ENCODE peak calls at places on chromosome 3, in eight cellular contexts. One of them, this sample, is unnamed.

GRCh38 chr3:117692416-117692995 is 982.9 kb downstream of the TUSC7 start:
- DNase-seq in AG10803: peak; percentile 56
- DNase-seq in NB4: no peak
- DNase-seq in HepG2: no peak
- DNase-seq in HFFc6: peak; percentile 53
- DNase-seq in astrocyte of the cerebellum: no peak
- DNase-seq in A549: no peak
- DNase-seq in heart right ventricle: no peak
- DNase-seq in this sample: no peak

GRCh38 chr3:21435871-21436270 is 315.1 kb downstream of the ZNF385D start:
- DNase-seq in AG10803: peak; percentile 94
- DNase-seq in NB4: no peak
- DNase-seq in HepG2: no peak
- DNase-seq in HFFc6: peak; percentile 94
- DNase-seq in astrocyte of the cerebellum: peak; percentile 99
- DNase-seq in A549: no peak
- DNase-seq in heart right ventricle: no peak
- DNase-seq in this sample: no peak

GRCh38 chr3:129432671-129433070 is 4.2 kb upstream of the EFCAB12 start:
- DNase-seq in AG10803: no peak
- DNase-seq in NB4: no peak
- DNase-seq in HepG2: no peak
- DNase-seq in HFFc6: no peak
- DNase-seq in astrocyte of the cerebellum: no peak
- DNase-seq in A549: no peak
- DNase-seq in heart right ventricle: no peak
- DNase-seq in this sample: no peak

GRCh38 chr3:15769256-15769915 is 28.4 kb downstream of the ANKRD28 start:
- DNase-seq in AG10803: no peak
- DNase-seq in NB4: peak; percentile 46
- DNase-seq in HepG2: no peak
- DNase-seq in HFFc6: no peak
- DNase-seq in astrocyte of the cerebellum: no peak
- DNase-seq in A549: no peak
- DNase-seq in heart right ventricle: no peak
- DNase-seq in this sample: no peak

GRCh38 chr3:68055238-68055637 is 400.8 kb upstream of the SUCLG2 start:
- DNase-seq in AG10803: no peak
- DNase-seq in NB4: no peak
- DNase-seq in HepG2: no peak
- DNase-seq in HFFc6: no peak
- DNase-seq in astrocyte of the cerebellum: no peak
- DNase-seq in A549: no peak
- DNase-seq in heart right ventricle: no peak
- DNase-seq in this sample: no peak

GRCh38 chr3:45868213-45868612 is 18.1 kb upstream of the CCR9 start:
- DNase-seq in AG10803: no peak
- DNase-seq in NB4: no peak
- DNase-seq in HepG2: no peak
- DNase-seq in HFFc6: no peak
- DNase-seq in astrocyte of the cerebellum: no peak
- DNase-seq in A549: no peak
- DNase-seq in heart right ventricle: no peak
- DNase-seq in this sample: no peak

GRCh38 chr3:38008971-38009580 is 18.5 kb downstream of the VILL start:
- DNase-seq in AG10803: no peak
- DNase-seq in NB4: no peak
- DNase-seq in HepG2: no peak
- DNase-seq in HFFc6: no peak
- DNase-seq in astrocyte of the cerebellum: no peak
- DNase-seq in A549: no peak
- DNase-seq in heart right ventricle: no peak
- DNase-seq in this sample: no peak

GRCh38 chr3:149414557-149415231 is 37.2 kb upstream of the TM4SF1 start:
- DNase-seq in AG10803: peak; percentile 38
- DNase-seq in NB4: no peak
- DNase-seq in HepG2: peak; percentile 94
- DNase-seq in HFFc6: no peak
- DNase-seq in astrocyte of the cerebellum: no peak
- DNase-seq in A549: no peak
- DNase-seq in heart right ventricle: no peak
- DNase-seq in this sample: no peak

GRCh38 chr3:18679226-18679625 is 254.1 kb upstream of the SATB1 start:
- DNase-seq in AG10803: no peak
- DNase-seq in NB4: no peak
- DNase-seq in HepG2: no peak
- DNase-seq in HFFc6: no peak
- DNase-seq in astrocyte of the cerebellum: no peak
- DNase-seq in A549: no peak
- DNase-seq in heart right ventricle: no peak
- DNase-seq in this sample: no peak

GRCh38 chr3:71070497-71071465 is 512.7 kb downstream of the FOXP1 start:
- DNase-seq in AG10803: no peak
- DNase-seq in NB4: no peak
- DNase-seq in HepG2: no peak
- DNase-seq in HFFc6: no peak
- DNase-seq in astrocyte of the cerebellum: no peak
- DNase-seq in A549: no peak
- DNase-seq in heart right ventricle: no peak
- DNase-seq in this sample: no peak

GRCh38 chr3:55852326-55852725 is 365.2 kb upstream of the WNT5A start:
- DNase-seq in AG10803: no peak
- DNase-seq in NB4: no peak
- DNase-seq in HepG2: no peak
- DNase-seq in HFFc6: no peak
- DNase-seq in astrocyte of the cerebellum: no peak
- DNase-seq in A549: no peak
- DNase-seq in heart right ventricle: no peak
- DNase-seq in this sample: no peak

GRCh38 chr3:19947549-19948071 is 713 bp downstream of the RAB5A start:
- DNase-seq in AG10803: peak; percentile 53
- DNase-seq in NB4: peak; percentile 63
- DNase-seq in HepG2: peak; percentile 42
- DNase-seq in HFFc6: peak; percentile 28
- DNase-seq in astrocyte of the cerebellum: no peak
- DNase-seq in A549: peak; percentile 58
- DNase-seq in heart right ventricle: no peak
- DNase-seq in this sample: peak; percentile 85

GRCh38 chr3:7793786-7794185 is 707.8 kb upstream of the LMCD1 start:
- DNase-seq in AG10803: no peak
- DNase-seq in NB4: no peak
- DNase-seq in HepG2: no peak
- DNase-seq in HFFc6: no peak
- DNase-seq in astrocyte of the cerebellum: no peak
- DNase-seq in A549: no peak
- DNase-seq in heart right ventricle: no peak
- DNase-seq in this sample: no peak

GRCh38 chr3:40800343-40800742 is 275.6 kb downstream of the ZNF621 start:
- DNase-seq in AG10803: peak; percentile 85
- DNase-seq in NB4: peak; percentile 64
- DNase-seq in HepG2: peak; percentile 57
- DNase-seq in HFFc6: peak; percentile 5
- DNase-seq in astrocyte of the cerebellum: peak; percentile 97
- DNase-seq in A549: peak; percentile 9
- DNase-seq in heart right ventricle: no peak
- DNase-seq in this sample: no peak

GRCh38 chr3:126546549-126547239 is 12.0 kb downstream of the C3orf22 start:
- DNase-seq in AG10803: no peak
- DNase-seq in NB4: no peak
- DNase-seq in HepG2: no peak
- DNase-seq in HFFc6: no peak
- DNase-seq in astrocyte of the cerebellum: no peak
- DNase-seq in A549: no peak
- DNase-seq in heart right ventricle: no peak
- DNase-seq in this sample: peak; percentile 57

DNA sequence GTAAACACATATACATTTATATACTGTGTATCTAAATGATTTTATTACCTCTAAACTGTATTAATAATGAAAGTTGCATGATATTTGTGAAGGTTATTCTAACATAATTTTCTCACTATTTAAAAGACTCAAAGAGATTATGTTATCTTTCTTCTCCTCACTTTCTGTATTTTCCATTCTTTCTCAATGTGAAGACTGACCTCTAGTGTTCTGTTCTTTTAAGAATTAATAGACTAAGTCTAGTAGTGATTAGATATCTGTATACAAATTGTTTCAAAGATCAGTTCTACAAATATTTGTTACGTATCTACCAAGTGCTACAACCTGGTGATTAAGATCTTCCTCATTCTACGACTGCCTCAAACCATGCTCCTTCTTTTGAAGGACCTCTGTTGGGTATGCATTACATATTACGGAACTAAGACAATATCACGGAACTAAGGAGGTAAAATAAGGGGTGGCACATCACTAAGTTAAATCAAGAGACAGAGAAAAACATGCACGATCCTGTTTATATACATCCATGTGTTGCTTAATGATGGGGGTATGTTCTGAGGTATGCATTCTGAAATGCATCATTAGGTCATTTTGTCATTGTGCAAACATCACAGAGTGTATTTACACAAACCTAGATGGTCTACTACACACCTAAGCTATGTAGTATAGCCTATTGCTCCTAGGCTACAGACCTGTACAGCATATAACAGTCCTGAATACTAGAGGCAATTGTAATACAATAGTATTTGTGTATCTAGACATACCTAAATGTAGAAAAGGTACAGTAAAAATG is 161.5 kb upstream of the KBTBD8 start:
- DNase-seq in AG10803: no peak
- DNase-seq in NB4: no peak
- DNase-seq in HepG2: peak; percentile 13
- DNase-seq in HFFc6: no peak
- DNase-seq in astrocyte of the cerebellum: no peak
- DNase-seq in A549: no peak
- DNase-seq in heart right ventricle: no peak
- DNase-seq in this sample: no peak
- TF ChIP-seq CTCF in AG10803: peak; percentile 36
- TF ChIP-seq CTCF in NB4: no peak
- TF ChIP-seq CTCF in HepG2: peak; percentile 27
- TF ChIP-seq CTCF in HFFc6: peak; percentile 59
- TF ChIP-seq CTCF in astrocyte of the cerebellum: peak; percentile 3
- TF ChIP-seq CTCF in A549: peak; percentile 16
- TF ChIP-seq CTCF in heart right ventricle: peak; percentile 13
- TF ChIP-seq CTCF in this sample: peak; percentile 58

GRCh38 chr3:50164984-50165383 is 9.9 kb downstream of the SEMA3F start:
- DNase-seq in AG10803: no peak
- DNase-seq in NB4: no peak
- DNase-seq in HepG2: no peak
- DNase-seq in HFFc6: no peak
- DNase-seq in astrocyte of the cerebellum: no peak
- DNase-seq in A549: no peak
- DNase-seq in heart right ventricle: no peak
- DNase-seq in this sample: no peak
- TF ChIP-seq CTCF in AG10803: no peak
- TF ChIP-seq CTCF in NB4: no peak
- TF ChIP-seq CTCF in HepG2: no peak
- TF ChIP-seq CTCF in HFFc6: no peak
- TF ChIP-seq CTCF in astrocyte of the cerebellum: no peak
- TF ChIP-seq CTCF in A549: no peak
- TF ChIP-seq CTCF in heart right ventricle: no peak
- TF ChIP-seq CTCF in this sample: no peak

GRCh38 chr3:22691407-22691806 is 511.7 kb upstream of the UBE2E2 start:
- DNase-seq in AG10803: no peak
- DNase-seq in NB4: no peak
- DNase-seq in HepG2: no peak
- DNase-seq in HFFc6: no peak
- DNase-seq in astrocyte of the cerebellum: no peak
- DNase-seq in A549: no peak
- DNase-seq in heart right ventricle: no peak
- DNase-seq in this sample: no peak

GRCh38 chr3:22684739-22685138 is 518.4 kb upstream of the UBE2E2 start:
- DNase-seq in AG10803: no peak
- DNase-seq in NB4: no peak
- DNase-seq in HepG2: no peak
- DNase-seq in HFFc6: no peak
- DNase-seq in astrocyte of the cerebellum: no peak
- DNase-seq in A549: no peak
- DNase-seq in heart right ventricle: no peak
- DNase-seq in this sample: no peak

GRCh38 chr3:22685598-22685997 is 517.5 kb upstream of the UBE2E2 start:
- DNase-seq in AG10803: no peak
- DNase-seq in NB4: peak; percentile 11
- DNase-seq in HepG2: peak; percentile 4
- DNase-seq in HFFc6: no peak
- DNase-seq in astrocyte of the cerebellum: no peak
- DNase-seq in A549: no peak
- DNase-seq in heart right ventricle: no peak
- DNase-seq in this sample: no peak
- TF ChIP-seq CTCF in AG10803: peak; percentile 32
- TF ChIP-seq CTCF in NB4: peak; percentile 16
- TF ChIP-seq CTCF in HepG2: peak; percentile 32
- TF ChIP-seq CTCF in HFFc6: no peak
- TF ChIP-seq CTCF in astrocyte of the cerebellum: peak; percentile 58
- TF ChIP-seq CTCF in A549: no peak
- TF ChIP-seq CTCF in heart right ventricle: no peak
- TF ChIP-seq CTCF in this sample: peak; percentile 54

GRCh38 chr3:140555666-140556065 is 122.2 kb upstream of the TRIM42 start:
- DNase-seq in AG10803: no peak
- DNase-seq in NB4: no peak
- DNase-seq in HepG2: no peak
- DNase-seq in HFFc6: no peak
- DNase-seq in astrocyte of the cerebellum: no peak
- DNase-seq in A549: no peak
- DNase-seq in heart right ventricle: no peak
- DNase-seq in this sample: no peak

GRCh38 chr3:140552403-140552802 is 125.5 kb upstream of the TRIM42 start:
- DNase-seq in AG10803: no peak
- DNase-seq in NB4: no peak
- DNase-seq in HepG2: no peak
- DNase-seq in HFFc6: no peak
- DNase-seq in astrocyte of the cerebellum: no peak
- DNase-seq in A549: no peak
- DNase-seq in heart right ventricle: no peak
- DNase-seq in this sample: no peak

GRCh38 chr3:140557476-140557875 is 120.4 kb upstream of the TRIM42 start:
- DNase-seq in AG10803: no peak
- DNase-seq in NB4: no peak
- DNase-seq in HepG2: no peak
- DNase-seq in HFFc6: no peak
- DNase-seq in astrocyte of the cerebellum: no peak
- DNase-seq in A549: no peak
- DNase-seq in heart right ventricle: no peak
- DNase-seq in this sample: no peak

GRCh38 chr3:140553591-140553990 is 124.3 kb upstream of the TRIM42 start:
- DNase-seq in AG10803: no peak
- DNase-seq in NB4: no peak
- DNase-seq in HepG2: no peak
- DNase-seq in HFFc6: no peak
- DNase-seq in astrocyte of the cerebellum: no peak
- DNase-seq in A549: no peak
- DNase-seq in heart right ventricle: no peak
- DNase-seq in this sample: no peak

DNA sequence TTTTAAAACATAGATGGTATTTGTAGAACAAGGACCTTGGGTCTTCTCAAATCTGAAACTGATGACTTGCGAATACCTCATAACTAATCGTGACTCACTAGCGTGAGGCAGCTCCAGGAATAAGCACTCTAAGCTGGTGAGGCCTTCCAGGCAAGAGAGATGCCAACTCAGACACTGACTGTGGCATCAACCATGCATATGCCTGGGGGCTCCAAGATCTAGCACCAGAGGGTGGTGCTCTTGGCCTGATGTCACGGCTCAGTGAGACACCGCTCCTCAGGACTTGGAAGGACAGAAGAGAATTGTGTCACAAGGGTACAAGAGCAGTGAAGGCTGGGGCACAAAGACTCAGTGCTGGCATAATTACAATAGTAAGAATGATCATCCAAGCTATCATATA is 125.0 kb upstream of the TRIM42 start:
- DNase-seq in AG10803: peak; percentile 2
- DNase-seq in NB4: peak; percentile 4
- DNase-seq in HepG2: peak; percentile 12
- DNase-seq in HFFc6: no peak
- DNase-seq in astrocyte of the cerebellum: no peak
- DNase-seq in A549: no peak
- DNase-seq in heart right ventricle: peak; percentile 21
- DNase-seq in this sample: no peak
- TF ChIP-seq CTCF in AG10803: peak; percentile 5
- TF ChIP-seq CTCF in NB4: no peak
- TF ChIP-seq CTCF in HepG2: peak; percentile 58
- TF ChIP-seq CTCF in HFFc6: no peak
- TF ChIP-seq CTCF in astrocyte of the cerebellum: no peak
- TF ChIP-seq CTCF in A549: no peak
- TF ChIP-seq CTCF in heart right ventricle: peak; percentile 31
- TF ChIP-seq CTCF in this sample: no peak

This sample was measured in osteocyte.